ENCODE peak calls at places on chromosomes 12 and 14, in nine cellular contexts. B is activated CD4-positive, alpha-beta T cell treated with anti-CD3 and anti-CD28 coated beads for 36 hours; V is heart left ventricle; F is NB4; Z is NCI-H2081; M is HTR-8/SVneo; P is transverse colon; N is Calu3; S is mammary epithelial cell. X is an unnamed sample.

GRCh38 chr14:69921052-69921451 is 41.8 kb downstream of the SMOC1 start:
- DNase-seq in N (no peak), V (no peak), P (no peak), M (no peak), F (peak; percentile 14), B (no peak), S (peak; percentile 35), Z (no peak), X (no peak)

GRCh38 chr12:47054659-47055058 is 24.8 kb upstream of the PCED1B start:
- DNase-seq in P (no peak), V (no peak), B (no peak), N (no peak), F (no peak), Z (no peak), S (no peak), M (no peak), X (no peak)

GRCh38 chr14:21509432-21510143 is 1.6 kb downstream of the METTL3 start:
- DNase-seq in F (no peak), M (no peak), S (no peak), B (no peak), V (no peak), P (no peak), Z (no peak), N (no peak), X (no peak)

GRCh38 chr12:102478416-102479098 is 1.8 kb downstream of the IGF1 start:
- DNase-seq in P (peak; percentile 33), M (no peak), F (no peak), V (no peak), B (peak; percentile 63), Z (peak; percentile 17), S (peak; percentile 6), N (no peak), X (peak; percentile 74)

GRCh38 chr12:130870442-130871285 is 1.2 kb upstream of the RAN start:
- DNase-seq in V (peak; percentile 84), N (peak; percentile 84), M (peak; percentile 66), Z (no peak), F (peak; percentile 99), S (peak; percentile 80), P (peak; percentile 60), B (peak; percentile 86), X (peak; percentile 78)

GRCh38 chr14:103686831-103687485 is 28.3 kb downstream of the XRCC3 start:
- DNase-seq in M (no peak), F (no peak), V (no peak), N (no peak), P (no peak), S (no peak), Z (no peak), B (no peak), X (no peak)

GRCh38 chr14:70193396-70193795 is 4.6 kb upstream of the SLC8A3 start:
- DNase-seq in V (no peak), S (no peak), Z (no peak), P (no peak), F (no peak), M (no peak), N (no peak), B (no peak), X (no peak)

GRCh38 chr14:102781063-102781462 is 3.8 kb downstream of the TRAF3 start:
- DNase-seq in V (no peak), Z (no peak), P (no peak), M (no peak), S (no peak), B (no peak), F (no peak), N (no peak), X (no peak)

GRCh38 chr14:60565211-60565610 is 56.3 kb downstream of the SIX6 start:
- DNase-seq in Z (no peak), B (no peak), V (no peak), P (no peak), M (no peak), N (no peak), S (peak; percentile 45), F (no peak), X (no peak)

GRCh38 chr12:94721173-94721572 is 70.8 kb upstream of the TMCC3 start:
- DNase-seq in Z (no peak), V (no peak), P (no peak), S (no peak), N (no peak), B (no peak), M (no peak), F (no peak), X (no peak)

GRCh38 chr14:92544051-92544730 is 30.6 kb downstream of the RIN3 start:
- DNase-seq in Z (no peak), F (no peak), V (no peak), N (no peak), P (no peak), M (no peak), B (no peak), S (no peak), X (no peak)

GRCh38 chr12:64080319-64081008 is 141.6 kb downstream of the KICS2 start:
- DNase-seq in P (peak; percentile 52), V (no peak), S (peak; percentile 60), Z (no peak), M (no peak), F (no peak), N (peak; percentile 44), B (no peak), X (no peak)

GRCh38 chr12:120625557-120626419 is 14.6 kb upstream of the CABP1 start:
- DNase-seq in Z (no peak), N (no peak), P (no peak), V (no peak), F (peak; percentile 52), S (no peak), M (no peak), B (peak; percentile 67), X (peak; percentile 37)